ENCODE peak calls at places on chromosome 9, in four cellular contexts. W, R, B and Z are unnamed samples.

GRCh38 chr9:33489070-33489469 is 15.3 kb upstream of the NOL6 start:
- DNase-seq in B (no peak), R (no peak), W (no peak), Z (no peak)

GRCh38 chr9:108517591-108518365 is 338.0 kb downstream of the ACTL7B start:
- DNase-seq in B (no peak), R (no peak), W (no peak), Z (no peak)

GRCh38 chr9:114930063-114930812 is at the start of gene TNFSF8:
- DNase-seq in R (peak; percentile 90), B (peak; percentile 35), W (no peak), Z (no peak)

GRCh38 chr9:4117835-4118610 is 181.8 kb downstream of the GLIS3 start:
- DNase-seq in R (peak; percentile 47), B (peak; percentile 19), W (peak; percentile 61), Z (peak; percentile 8)

GRCh38 chr9:120608421-120608820 is 28.5 kb upstream of the CDK5RAP2 start:
- DNase-seq in W (no peak), B (no peak), R (no peak), Z (no peak)

GRCh38 chr9:91085499-91086291 is 276.0 kb downstream of the AUH start:
- DNase-seq in R (no peak), B (no peak), W (no peak), Z (no peak)

GRCh38 chr9:20524776-20525175 is 97.5 kb downstream of the MLLT3 start:
- DNase-seq in R (no peak), B (peak; percentile 22), W (peak; percentile 83), Z (no peak)

GRCh38 chr9:109012009-109012875 is 1.1 kb downstream of the CTNNAL1 start:
- DNase-seq in W (peak; percentile 76), R (peak; percentile 31), B (peak; percentile 54), Z (peak; percentile 61)

GRCh38 chr9:104961701-104962359 is 33.9 kb upstream of the ABCA1 start:
- DNase-seq in W (no peak), B (peak; percentile 24), R (no peak), Z (no peak)

GRCh38 chr9:96014078-96014477 is 138.6 kb downstream of the ERCC6L2 start:
- DNase-seq in B (peak; percentile 27), R (no peak), W (no peak), Z (no peak)

GRCh38 chr9:104835163-104835562 is 71.2 kb downstream of the NIPSNAP3B start:
- DNase-seq in B (no peak), W (no peak), R (no peak), Z (no peak)

GRCh38 chr9:114791736-114792135 is 14.1 kb downstream of the TNFSF15 start:
- DNase-seq in B (no peak), W (no peak), R (no peak), Z (no peak)

GRCh38 chr9:20220286-20220685 is 402.0 kb downstream of the MLLT3 start:
- DNase-seq in W (no peak), B (no peak), R (no peak), Z (no peak)

GRCh38 chr9:84673806-84674205 is 4.3 kb downstream of the NTRK2 start:
- DNase-seq in B (no peak), R (no peak), W (no peak), Z (no peak)

GRCh38 chr9:97735070-97735600 is 38.0 kb upstream of the XPA start:
- DNase-seq in B (no peak), R (no peak), W (no peak), Z (no peak)
- H3K4me1 ChIP-seq in B (no peaks in the 10 kb centered on the region), R (no peaks in the 10 kb centered on the region), W (no peaks in the 10 kb centered on the region), Z (peaks cover 39% of the 10 kb centered on the region)

GRCh38 chr9:131298341-131298740 is 8.8 kb downstream of the PLPP7 start:
- DNase-seq in B (no peak), R (no peak), W (no peak), Z (no peak)

GRCh38 chr9:131298816-131299215 is 9.3 kb downstream of the PLPP7 start:
- DNase-seq in W (no peak), R (no peak), B (no peak), Z (no peak)

GRCh38 chr9:131296452-131296851 is 6.9 kb downstream of the PLPP7 start:
- DNase-seq in W (no peak), B (no peak), R (no peak), Z (no peak)

GRCh38 chr9:131297903-131298302 is 8.4 kb downstream of the PLPP7 start:
- DNase-seq in R (no peak), W (no peak), B (no peak), Z (no peak)

GRCh38 chr9:131296906-131297500 is 7.5 kb downstream of the PLPP7 start:
- DNase-seq in W (no peak), R (no peak), B (no peak), Z (no peak)
- H3K4me1 ChIP-seq in W (no peaks in the 10 kb centered on the region), R (no peaks in the 10 kb centered on the region), B (no peaks in the 10 kb centered on the region), Z (no peaks in the 10 kb centered on the region)

GRCh38 chr9:78010419-78010818 is 21.2 kb downstream of the GNAQ start:
- DNase-seq in R (no peak), W (no peak), B (no peak), Z (no peak)
- H3K4me1 ChIP-seq in R (no peaks in the 10 kb centered on the region), W (peaks cover 39% of the 10 kb centered on the region), B (peaks cover 65% of the 10 kb centered on the region), Z (no peaks in the 10 kb centered on the region)

DNA sequence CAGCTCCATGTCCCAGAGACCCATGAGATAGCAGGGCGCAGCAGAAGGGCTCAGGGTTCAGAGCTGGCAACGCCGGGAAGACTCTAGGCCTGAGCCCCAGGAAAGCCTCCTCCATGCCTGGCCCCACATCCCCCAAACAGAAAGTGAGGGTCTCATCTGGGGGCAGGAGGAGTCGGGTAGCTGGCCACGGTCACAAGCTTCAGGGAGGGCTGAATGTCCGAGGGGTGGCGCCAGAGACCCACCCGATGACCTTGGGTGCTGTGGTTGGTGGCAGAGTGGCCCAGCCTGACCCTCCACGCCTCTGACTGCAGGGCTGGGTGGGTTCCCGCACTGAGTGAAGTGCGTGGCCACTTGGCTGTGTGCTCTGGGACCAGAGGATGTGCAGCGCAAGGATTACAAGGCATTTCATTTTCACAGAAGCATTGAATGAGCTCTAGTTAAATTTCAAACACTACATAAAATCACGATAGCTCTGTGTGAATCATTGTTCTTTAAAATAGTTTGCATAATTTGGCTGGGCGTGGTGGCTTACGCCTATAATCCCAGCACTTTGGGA is 3.0 kb downstream of the C8G start:
- DNase-seq in W (peak; percentile 75), R (peak; percentile 48), B (peak; percentile 64), Z (peak; percentile 68)
- H3K4me1 ChIP-seq in W (peaks cover 9% of the 10 kb centered on the region), R (peaks cover 33% of the 10 kb centered on the region), B (peaks cover 42% of the 10 kb centered on the region), Z (peaks cover 49% of the 10 kb centered on the region)

GRCh38 chr9:87592554-87593394 is 95.1 kb downstream of the DAPK1 start:
- DNase-seq in B (peak; percentile 33), W (no peak), R (no peak), Z (no peak)
- H3K4me1 ChIP-seq in B (peaks cover 51% of the 10 kb centered on the region), W (peaks cover 42% of the 10 kb centered on the region), R (no peaks in the 10 kb centered on the region), Z (no peaks in the 10 kb centered on the region)